ENCODE peak calls at places on chromosomes 3 and 15, in nine cellular contexts. One of them, this sample, is unnamed.

GRCh38 chr3:189766416-189766815 is 135.2 kb downstream of the TP63 start:
- DNase-seq in left kidney: peak; percentile 41
- DNase-seq in mucosa of descending colon: no peak
- DNase-seq in HFFc6: no peak
- DNase-seq in prostate gland: peak; percentile 49
- DNase-seq in HT-29: peak; percentile 55
- DNase-seq in GM12865: no peak
- DNase-seq in globus pallidus: no peak
- DNase-seq in COR-L47: no peak
- DNase-seq in this sample: no peak

GRCh38 chr3:129003578-129004112 is 2.5 kb downstream of the EFCC1 start:
- DNase-seq in HT-29: peak; percentile 81
- DNase-seq in left kidney: peak; percentile 83
- DNase-seq in COR-L47: peak; percentile 75
- DNase-seq in HFFc6: no peak
- DNase-seq in prostate gland: peak; percentile 37
- DNase-seq in mucosa of descending colon: peak; percentile 81
- DNase-seq in globus pallidus: no peak
- DNase-seq in GM12865: peak; percentile 13
- DNase-seq in this sample: no peak

GRCh38 chr3:150545419-150546225 is 674 bp downstream of the SERP1 start:
- DNase-seq in prostate gland: peak; percentile 19
- DNase-seq in GM12865: peak; percentile 35
- DNase-seq in left kidney: peak; percentile 58
- DNase-seq in globus pallidus: peak; percentile 21
- DNase-seq in mucosa of descending colon: no peak
- DNase-seq in HT-29: peak; percentile 72
- DNase-seq in HFFc6: peak; percentile 8
- DNase-seq in COR-L47: peak; percentile 69
- DNase-seq in this sample: peak; percentile 52

GRCh38 chr3:197125601-197126000 is 96.0 kb upstream of the MELTF start:
- DNase-seq in GM12865: no peak
- DNase-seq in HFFc6: peak; percentile 50
- DNase-seq in HT-29: no peak
- DNase-seq in globus pallidus: no peak
- DNase-seq in left kidney: no peak
- DNase-seq in mucosa of descending colon: no peak
- DNase-seq in COR-L47: no peak
- DNase-seq in prostate gland: no peak
- DNase-seq in this sample: no peak

GRCh38 chr3:71551286-71551919 is 32.1 kb downstream of the FOXP1 start:
- DNase-seq in HT-29: no peak
- DNase-seq in left kidney: no peak
- DNase-seq in prostate gland: no peak
- DNase-seq in mucosa of descending colon: no peak
- DNase-seq in COR-L47: no peak
- DNase-seq in GM12865: no peak
- DNase-seq in HFFc6: peak; percentile 79
- DNase-seq in globus pallidus: no peak
- DNase-seq in this sample: peak; percentile 3

GRCh38 chr3:13543251-13543650 is 5.7 kb upstream of the FBLN2 start:
- DNase-seq in prostate gland: no peak
- DNase-seq in globus pallidus: no peak
- DNase-seq in mucosa of descending colon: peak; percentile 70
- DNase-seq in GM12865: no peak
- DNase-seq in COR-L47: no peak
- DNase-seq in HT-29: no peak
- DNase-seq in HFFc6: peak; percentile 77
- DNase-seq in left kidney: no peak
- DNase-seq in this sample: no peak

GRCh38 chr3:178680489-178680888 is 144.3 kb downstream of the KCNMB2 start:
- DNase-seq in COR-L47: no peak
- DNase-seq in GM12865: no peak
- DNase-seq in HFFc6: no peak
- DNase-seq in globus pallidus: no peak
- DNase-seq in left kidney: no peak
- DNase-seq in mucosa of descending colon: no peak
- DNase-seq in prostate gland: no peak
- DNase-seq in HT-29: no peak
- DNase-seq in this sample: no peak

GRCh38 chr3:76245073-76245472 is 459.7 kb upstream of the ZNF717 start:
- DNase-seq in GM12865: no peak
- DNase-seq in prostate gland: no peak
- DNase-seq in left kidney: no peak
- DNase-seq in COR-L47: no peak
- DNase-seq in HFFc6: no peak
- DNase-seq in HT-29: no peak
- DNase-seq in globus pallidus: no peak
- DNase-seq in mucosa of descending colon: no peak
- DNase-seq in this sample: no peak

GRCh38 chr15:75775296-75776074 is 62.8 kb upstream of the CSPG4 start:
- DNase-seq in GM12865: peak; percentile 11
- DNase-seq in mucosa of descending colon: no peak
- DNase-seq in HFFc6: no peak
- DNase-seq in COR-L47: no peak
- DNase-seq in globus pallidus: no peak
- DNase-seq in HT-29: peak; percentile 17
- DNase-seq in left kidney: peak; percentile 17
- DNase-seq in prostate gland: no peak
- DNase-seq in this sample: peak; percentile 26

GRCh38 chr3:117669761-117670160 is 960.2 kb downstream of the TUSC7 start:
- DNase-seq in HFFc6: no peak
- DNase-seq in COR-L47: no peak
- DNase-seq in HT-29: no peak
- DNase-seq in GM12865: no peak
- DNase-seq in globus pallidus: no peak
- DNase-seq in prostate gland: no peak
- DNase-seq in left kidney: peak; percentile 94
- DNase-seq in mucosa of descending colon: no peak
- DNase-seq in this sample: no peak

GRCh38 chr3:16406175-16406574 is 107.3 kb downstream of the RFTN1 start:
- DNase-seq in HT-29: no peak
- DNase-seq in mucosa of descending colon: no peak
- DNase-seq in left kidney: no peak
- DNase-seq in COR-L47: no peak
- DNase-seq in GM12865: no peak
- DNase-seq in HFFc6: no peak
- DNase-seq in globus pallidus: no peak
- DNase-seq in prostate gland: no peak
- DNase-seq in this sample: no peak

GRCh38 chr3:105598047-105598796 is 231.5 kb downstream of the ALCAM start:
- DNase-seq in HFFc6: peak; percentile 94
- DNase-seq in HT-29: peak; percentile 15
- DNase-seq in left kidney: no peak
- DNase-seq in prostate gland: no peak
- DNase-seq in globus pallidus: no peak
- DNase-seq in mucosa of descending colon: no peak
- DNase-seq in GM12865: no peak
- DNase-seq in COR-L47: no peak
- DNase-seq in this sample: peak; percentile 78

GRCh38 chr15:92909131-92909781 is 9.1 kb downstream of the CHD2 start:
- DNase-seq in GM12865: no peak
- DNase-seq in globus pallidus: no peak
- DNase-seq in prostate gland: peak; percentile 2
- DNase-seq in mucosa of descending colon: no peak
- DNase-seq in HT-29: no peak
- DNase-seq in COR-L47: no peak
- DNase-seq in left kidney: peak; percentile 53
- DNase-seq in HFFc6: peak; percentile 63
- DNase-seq in this sample: no peak

GRCh38 chr15:41559489-41560177 is 621 bp downstream of the TYRO3 start:
- DNase-seq in left kidney: peak; percentile 38
- DNase-seq in HT-29: peak; percentile 19
- DNase-seq in prostate gland: no peak
- DNase-seq in HFFc6: no peak
- DNase-seq in mucosa of descending colon: peak; percentile 45
- DNase-seq in GM12865: no peak
- DNase-seq in COR-L47: no peak
- DNase-seq in globus pallidus: peak; percentile 61
- DNase-seq in this sample: peak; percentile 31

GRCh38 chr3:143596957-143597642 is 251.2 kb downstream of the SLC9A9 start:
- DNase-seq in left kidney: peak; percentile 91
- DNase-seq in COR-L47: no peak
- DNase-seq in globus pallidus: no peak
- DNase-seq in HFFc6: no peak
- DNase-seq in HT-29: no peak
- DNase-seq in mucosa of descending colon: no peak
- DNase-seq in prostate gland: no peak
- DNase-seq in GM12865: no peak
- DNase-seq in this sample: no peak

GRCh38 chr3:34828847-34829246 is 810.5 kb upstream of the ARPP21 start:
- DNase-seq in globus pallidus: no peak
- DNase-seq in mucosa of descending colon: no peak
- DNase-seq in left kidney: no peak
- DNase-seq in GM12865: no peak
- DNase-seq in COR-L47: no peak
- DNase-seq in HT-29: no peak
- DNase-seq in HFFc6: no peak
- DNase-seq in prostate gland: no peak
- DNase-seq in this sample: no peak

GRCh38 chr15:70964058-70964457 is 71.4 kb downstream of the LRRC49 start:
- DNase-seq in mucosa of descending colon: no peak
- DNase-seq in globus pallidus: no peak
- DNase-seq in prostate gland: no peak
- DNase-seq in HFFc6: no peak
- DNase-seq in HT-29: no peak
- DNase-seq in COR-L47: no peak
- DNase-seq in GM12865: no peak
- DNase-seq in left kidney: no peak
- DNase-seq in this sample: no peak

GRCh38 chr15:48954538-48954937 is 9.2 kb downstream of the SHC4 start:
- DNase-seq in left kidney: no peak
- DNase-seq in COR-L47: no peak
- DNase-seq in HFFc6: peak; percentile 30
- DNase-seq in mucosa of descending colon: no peak
- DNase-seq in HT-29: no peak
- DNase-seq in prostate gland: no peak
- DNase-seq in GM12865: no peak
- DNase-seq in globus pallidus: no peak
- DNase-seq in this sample: no peak

GRCh38 chr3:143480306-143480852 is 360.8 kb downstream of the CHST2 start:
- DNase-seq in left kidney: peak; percentile 71
- DNase-seq in HT-29: peak; percentile 10
- DNase-seq in COR-L47: no peak
- DNase-seq in prostate gland: no peak
- DNase-seq in mucosa of descending colon: no peak
- DNase-seq in globus pallidus: no peak
- DNase-seq in GM12865: no peak
- DNase-seq in HFFc6: no peak
- DNase-seq in this sample: peak; percentile 15

GRCh38 chr15:63380151-63380827 is 1.4 kb downstream of the CA12 start:
- DNase-seq in HT-29: peak; percentile 42
- DNase-seq in globus pallidus: no peak
- DNase-seq in GM12865: no peak
- DNase-seq in COR-L47: no peak
- DNase-seq in mucosa of descending colon: no peak
- DNase-seq in HFFc6: no peak
- DNase-seq in left kidney: no peak
- DNase-seq in prostate gland: no peak
- DNase-seq in this sample: no peak

GRCh38 chr15:65525622-65526021 is 4.6 kb upstream of the HACD3 start:
- DNase-seq in prostate gland: no peak
- DNase-seq in COR-L47: peak; percentile 44
- DNase-seq in mucosa of descending colon: no peak
- DNase-seq in globus pallidus: no peak
- DNase-seq in HFFc6: peak; percentile 36
- DNase-seq in left kidney: peak; percentile 18
- DNase-seq in HT-29: no peak
- DNase-seq in GM12865: no peak
- DNase-seq in this sample: peak; percentile 80

GRCh38 chr15:83549563-83549962 is 102.4 kb downstream of the SH3GL3 start:
- DNase-seq in COR-L47: no peak
- DNase-seq in GM12865: no peak
- DNase-seq in left kidney: no peak
- DNase-seq in prostate gland: no peak
- DNase-seq in globus pallidus: no peak
- DNase-seq in mucosa of descending colon: no peak
- DNase-seq in HT-29: no peak
- DNase-seq in HFFc6: no peak
- DNase-seq in this sample: no peak

GRCh38 chr3:172156309-172156998 is 117.1 kb downstream of the FNDC3B start:
- DNase-seq in left kidney: peak; percentile 63
- DNase-seq in HFFc6: no peak
- DNase-seq in GM12865: no peak
- DNase-seq in globus pallidus: no peak
- DNase-seq in mucosa of descending colon: no peak
- DNase-seq in prostate gland: peak; percentile 91
- DNase-seq in HT-29: peak; percentile 65
- DNase-seq in COR-L47: no peak
- DNase-seq in this sample: no peak

GRCh38 chr3:195076981-195077610 is 193.9 kb downstream of the XXYLT1 start:
- DNase-seq in HT-29: no peak
- DNase-seq in left kidney: no peak
- DNase-seq in HFFc6: no peak
- DNase-seq in GM12865: no peak
- DNase-seq in mucosa of descending colon: no peak
- DNase-seq in globus pallidus: no peak
- DNase-seq in COR-L47: no peak
- DNase-seq in prostate gland: no peak
- DNase-seq in this sample: no peak

GRCh38 chr15:88913017-88913849 is at the start of gene MFGE8:
- DNase-seq in HT-29: peak; percentile 74
- DNase-seq in mucosa of descending colon: peak; percentile 76
- DNase-seq in GM12865: peak; percentile 57
- DNase-seq in left kidney: peak; percentile 96
- DNase-seq in prostate gland: peak; percentile 48
- DNase-seq in globus pallidus: peak; percentile 68
- DNase-seq in COR-L47: no peak
- DNase-seq in HFFc6: peak; percentile 71
- DNase-seq in this sample: peak; percentile 85

GRCh38 chr3:105806361-105806760 is 62.5 kb downstream of the CBLB start:
- DNase-seq in globus pallidus: no peak
- DNase-seq in HFFc6: peak; percentile 68
- DNase-seq in COR-L47: no peak
- DNase-seq in mucosa of descending colon: no peak
- DNase-seq in prostate gland: no peak
- DNase-seq in GM12865: peak; percentile 40
- DNase-seq in HT-29: no peak
- DNase-seq in left kidney: no peak
- DNase-seq in this sample: peak; percentile 52

GRCh38 chr3:23996058-23996457 is 51.0 kb downstream of the NR1D2 start:
- DNase-seq in globus pallidus: no peak
- DNase-seq in prostate gland: no peak
- DNase-seq in GM12865: no peak
- DNase-seq in mucosa of descending colon: no peak
- DNase-seq in HFFc6: no peak
- DNase-seq in HT-29: no peak
- DNase-seq in COR-L47: no peak
- DNase-seq in left kidney: no peak
- DNase-seq in this sample: no peak

GRCh38 chr3:32867954-32868353 is 50.2 kb downstream of the TRIM71 start:
- DNase-seq in mucosa of descending colon: no peak
- DNase-seq in left kidney: no peak
- DNase-seq in prostate gland: no peak
- DNase-seq in GM12865: no peak
- DNase-seq in HFFc6: no peak
- DNase-seq in COR-L47: no peak
- DNase-seq in HT-29: no peak
- DNase-seq in globus pallidus: no peak
- DNase-seq in this sample: no peak

GRCh38 chr3:54433846-54434245 is 311.5 kb downstream of the CACNA2D3 start:
- DNase-seq in prostate gland: no peak
- DNase-seq in mucosa of descending colon: no peak
- DNase-seq in COR-L47: peak; percentile 14
- DNase-seq in left kidney: peak; percentile 74
- DNase-seq in HFFc6: no peak
- DNase-seq in globus pallidus: no peak
- DNase-seq in HT-29: peak; percentile 48
- DNase-seq in GM12865: peak; percentile 3
- DNase-seq in this sample: peak; percentile 42

GRCh38 chr15:87816811-87817210 is 439.7 kb downstream of the NTRK3 start:
- DNase-seq in COR-L47: no peak
- DNase-seq in left kidney: no peak
- DNase-seq in HT-29: no peak
- DNase-seq in GM12865: no peak
- DNase-seq in globus pallidus: no peak
- DNase-seq in HFFc6: peak; percentile 92
- DNase-seq in prostate gland: no peak
- DNase-seq in mucosa of descending colon: no peak
- DNase-seq in this sample: no peak

GRCh38 chr15:86336051-86336788 is 256.5 kb downstream of the AGBL1 start:
- DNase-seq in COR-L47: no peak
- DNase-seq in GM12865: no peak
- DNase-seq in prostate gland: no peak
- DNase-seq in HFFc6: no peak
- DNase-seq in HT-29: no peak
- DNase-seq in left kidney: no peak
- DNase-seq in globus pallidus: no peak
- DNase-seq in mucosa of descending colon: no peak
- DNase-seq in this sample: no peak

This sample was measured in A673.